ENCODE peak calls at places on chromosomes 5 and 9, in six cellular contexts. W is GM13977, T is fibroblast of mammary gland, A is MM.1S, L is Calu3, H is spleen. K is an unnamed sample.

GRCh38 chr9:69157751-69158466 is 16.2 kb upstream of the TJP2 start:
- DNase-seq in W (no peak), H (no peak), L (no peak), A (no peak), T (peak), K (no peak)

GRCh38 chr9:104074876-104075275 is 19.2 kb upstream of the SMC2 start:
- DNase-seq in L (no peak), A (no peak), W (no peak), H (no peak), T (peak), K (no peak)

GRCh38 chr5:135831439-135832262 is 2.8 kb upstream of the SLC25A48 start:
- DNase-seq in H (peak), A (no peak), W (no peak), L (no peak), T (no peak), K (no peak)

GRCh38 chr5:157308826-157309465 is 43.0 kb downstream of the CYFIP2 start:
- DNase-seq in A (no peak), W (no peak), H (no peak), T (peak), L (no peak), K (no peak)

GRCh38 chr9:137215196-137215986 is 6.6 kb downstream of the RNF208 start:
- DNase-seq in A (no peak), H (no peak), T (no peak), W (no peak), L (no peak), K (no peak)

GRCh38 chr9:127447416-127448111 is 3.6 kb downstream of the RPL12 start:
- DNase-seq in T (no peak), A (no peak), H (no peak), L (no peak), W (no peak), K (no peak)

GRCh38 chr9:82331091-82331490 is 342.5 kb downstream of the SPATA31D1 start:
- DNase-seq in W (no peak), T (peak), H (no peak), A (no peak), L (no peak), K (no peak)

GRCh38 chr5:54738118-54738972 is 220.8 kb downstream of the SNX18 start:
- DNase-seq in W (no peak), T (peak), L (peak), A (no peak), H (peak), K (no peak)

GRCh38 chr9:69218166-69218565 is 44.1 kb downstream of the TJP2 start:
- DNase-seq in L (no peak), A (no peak), T (no peak), W (no peak), H (no peak), K (no peak)

GRCh38 chr5:153551537-153552079 is 61.1 kb downstream of the GRIA1 start:
- DNase-seq in L (peak), A (no peak), W (no peak), T (peak), H (no peak), K (no peak)

GRCh38 chr9:136562746-136563506 is 17.1 kb upstream of the NOTCH1 start:
- DNase-seq in A (no peak), W (peak), T (no peak), H (no peak), L (no peak), K (no peak)

GRCh38 chr5:372911-373709 is 51.6 kb downstream of the AHRR start:
- DNase-seq in T (no peak), A (no peak), W (no peak), L (no peak), H (peak), K (peak)

GRCh38 chr9:35909687-35910612 is 660 bp downstream of the SPAAR start:
- DNase-seq in A (no peak), W (no peak), T (peak), L (no peak), H (no peak), K (no peak)

GRCh38 chr5:50445281-50445949 is 4.3 kb upstream of the EMB start:
- DNase-seq in T (no peak), L (no peak), H (no peak), W (peak), A (peak), K (no peak)

GRCh38 chr5:50440651-50441478 is at the start of gene EMB:
- DNase-seq in A (peak), W (peak), H (peak), L (peak), T (peak), K (peak)

GRCh38 chr5:50439221-50439620 is 1.9 kb downstream of the EMB start:
- DNase-seq in H (no peak), W (no peak), A (no peak), L (no peak), T (no peak), K (no peak)

GRCh38 chr5:50447228-50447627 is 6.1 kb upstream of the EMB start:
- DNase-seq in W (no peak), L (no peak), T (no peak), A (no peak), H (no peak), K (no peak)

GRCh38 chr5:50441479-50441815 is 359 bp upstream of the EMB start:
- DNase-seq in H (no peak), L (no peak), T (no peak), W (no peak), A (no peak), K (no peak)
- TF ChIP-seq CTCF in H (no peak), L (no peak), T (no peak), W (no peak), A (no peak), K (no peak)

DNA sequence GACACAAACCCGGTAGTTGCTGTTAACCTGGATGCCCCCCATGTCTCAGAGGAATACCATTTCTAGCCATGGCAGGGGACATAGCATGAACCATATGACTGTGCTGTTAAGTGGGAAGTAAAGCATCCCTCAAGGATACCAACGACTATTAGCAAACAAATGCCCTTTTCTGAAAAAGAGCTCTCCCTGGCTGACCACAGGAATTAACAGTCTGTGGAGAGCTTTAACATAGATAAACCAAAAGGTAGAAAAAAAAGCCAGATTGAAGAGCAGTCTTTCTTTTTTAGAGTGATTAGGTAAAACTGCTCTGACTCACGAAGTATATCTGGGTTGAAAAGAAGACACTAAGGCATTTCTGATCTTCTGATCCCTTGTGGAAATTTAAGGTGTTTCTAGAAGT is 532.7 kb upstream of the DMAC1 start:
- DNase-seq in A (no peak), L (no peak), W (no peak), T (no peak), H (no peak), K (no peak)
- TF ChIP-seq CTCF in A (no peak), L (no peak), W (no peak), T (no peak), H (no peak), K (no peak)

GRCh38 chr9:121859646-121860045 is 208.2 kb downstream of the DAB2IP start:
- DNase-seq in L (no peak), W (no peak), T (no peak), A (no peak), H (no peak), K (no peak)

GRCh38 chr9:121858788-121859187 is 207.4 kb downstream of the DAB2IP start:
- DNase-seq in T (no peak), A (no peak), W (no peak), H (no peak), L (no peak), K (no peak)

GRCh38 chr9:121860213-121860612 is 208.8 kb downstream of the DAB2IP start:
- DNase-seq in T (no peak), L (no peak), H (no peak), W (no peak), A (no peak), K (no peak)

GRCh38 chr9:121855476-121855875 is 204.0 kb downstream of the DAB2IP start:
- DNase-seq in L (no peak), H (no peak), A (no peak), T (no peak), W (no peak), K (no peak)

GRCh38 chr9:121857941-121858340 is 206.5 kb downstream of the DAB2IP start:
- DNase-seq in L (no peak), W (no peak), T (no peak), A (no peak), H (no peak), K (no peak)
- TF ChIP-seq CTCF in L (no peak), W (no peak), T (no peak), A (no peak), H (no peak), K (no peak)

DNA sequence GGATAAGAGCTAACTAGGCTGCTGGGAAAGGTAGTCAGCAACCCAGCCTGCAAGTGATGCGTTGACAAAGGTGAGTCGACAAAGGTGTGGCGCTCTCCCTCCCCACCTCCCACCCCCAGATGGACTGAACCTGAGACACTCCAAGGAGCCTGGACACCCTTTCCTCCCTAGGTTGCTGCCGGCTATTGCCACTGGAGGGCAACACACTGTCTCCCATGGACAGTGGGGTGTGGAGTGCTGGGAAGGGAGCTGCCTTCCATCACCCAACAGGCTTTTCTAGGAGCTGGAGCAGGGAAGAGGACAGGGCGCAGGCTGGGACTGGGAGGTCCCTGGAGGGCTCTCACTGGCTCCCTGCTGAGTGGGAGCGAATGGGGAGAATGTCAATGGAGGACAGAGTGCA is 75.4 kb upstream of the ARAP3 start:
- DNase-seq in T (peak), H (no peak), W (no peak), A (no peak), L (peak), K (peak)
- TF ChIP-seq CTCF in T (peak), H (no peak), W (peak), A (no peak), L (peak), K (no peak)

DNA sequence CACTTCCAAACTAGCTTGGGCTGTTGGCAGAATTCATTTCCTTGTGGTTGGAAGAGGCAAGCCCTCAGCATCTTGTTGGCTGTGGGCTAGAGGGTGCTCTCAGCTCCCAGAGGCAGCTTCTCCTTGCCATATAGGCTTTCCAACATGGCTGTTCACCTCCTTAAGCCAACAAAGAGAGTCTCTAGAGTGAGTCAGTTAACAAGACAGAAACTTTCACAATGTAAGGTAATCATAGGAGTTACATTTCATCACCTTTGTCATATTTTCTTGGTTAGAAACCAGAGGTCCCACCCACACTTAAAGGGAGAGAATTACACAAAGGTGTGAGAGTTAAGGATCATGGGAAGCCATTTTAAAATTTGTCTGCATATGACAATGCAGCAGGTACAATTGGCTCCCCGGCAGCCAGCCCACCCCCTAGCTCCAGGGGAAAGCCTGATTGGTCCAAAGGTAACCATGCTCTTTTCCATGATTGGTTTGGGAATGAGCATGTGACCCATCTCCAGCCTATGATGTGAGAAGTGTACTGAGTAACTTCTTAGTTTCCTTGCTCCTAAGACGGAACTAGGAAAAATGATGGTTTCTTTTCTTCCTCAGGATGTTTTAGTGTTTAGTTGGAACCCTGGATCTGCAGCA is 109.8 kb upstream of the MSX2 start:
- DNase-seq in A (no peak), T (no peak), W (no peak), H (no peak), L (no peak), K (no peak)
- TF ChIP-seq CTCF in A (no peak), T (no peak), W (no peak), H (no peak), L (no peak), K (no peak)

DNA sequence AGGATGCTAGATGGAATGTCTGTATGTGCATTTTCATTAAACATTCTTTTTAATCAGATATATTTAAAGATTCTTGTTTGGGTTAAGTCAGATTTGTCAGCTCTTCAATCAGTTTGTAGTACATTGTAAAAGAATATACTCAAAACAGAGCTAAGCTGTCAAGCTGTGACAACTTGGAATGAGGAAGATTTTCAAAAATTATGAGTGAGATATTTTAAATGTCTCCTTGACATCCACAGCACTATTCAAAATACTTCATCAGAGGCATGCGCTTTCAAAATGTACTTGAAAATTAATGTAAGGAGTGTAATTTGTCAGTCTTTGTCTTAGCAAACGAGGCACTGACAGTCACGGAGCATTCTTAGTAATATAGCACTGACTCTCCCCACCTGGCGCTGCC is 182.0 kb downstream of the MAT2B start:
- DNase-seq in L (no peak), T (no peak), A (no peak), W (no peak), H (no peak), K (no peak)
- TF ChIP-seq CTCF in L (no peak), T (no peak), A (no peak), W (no peak), H (no peak), K (no peak)

DNA sequence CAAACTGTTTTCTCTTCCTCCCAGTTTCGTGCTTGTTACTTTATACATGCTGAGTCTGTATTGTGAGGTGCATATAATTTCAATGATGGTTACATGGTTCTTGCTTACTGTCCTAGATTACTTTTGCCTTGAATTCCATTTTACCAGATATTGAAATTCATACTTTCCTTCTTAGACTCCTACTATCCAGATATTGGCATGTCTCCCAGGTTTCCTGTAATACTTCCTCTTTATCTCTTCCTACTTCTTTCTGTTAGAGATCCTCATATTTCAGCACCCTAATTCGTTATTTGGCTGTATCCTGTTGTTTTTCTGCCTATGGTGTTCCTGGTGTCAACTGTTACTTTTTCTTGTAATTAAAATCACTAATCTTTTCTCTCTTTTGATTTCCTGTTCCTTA is 522.1 kb downstream of the CCDC171 start:
- DNase-seq in H (no peak), L (no peak), W (no peak), A (no peak), T (peak), K (no peak)
- TF ChIP-seq CTCF in H (no peak), L (no peak), W (no peak), A (no peak), T (no peak), K (no peak)

K was measured in glutamatergic neuron.